ENCODE peak calls at places on chromosomes 11 and 22, in five cellular contexts. One of them, this sample, is unnamed.

GRCh38 chr22:25702571-25703167 is 39.3 kb upstream of the MYO18B start:
- DNase-seq in uterus: no peak
- DNase-seq in HL-60: no peak
- DNase-seq in AG04450: no peak
- DNase-seq in PC-9: no peak
- DNase-seq in this sample: peak

GRCh38 chr11:78230161-78230877 is 41.6 kb downstream of the USP35 start:
- DNase-seq in PC-9: no peak
- DNase-seq in AG04450: no peak
- DNase-seq in HL-60: no peak
- DNase-seq in uterus: no peak
- DNase-seq in this sample: no peak

GRCh38 chr11:75815345-75815983 is 454 bp downstream of the UVRAG start:
- DNase-seq in uterus: no peak
- DNase-seq in PC-9: no peak
- DNase-seq in HL-60: peak
- DNase-seq in AG04450: no peak
- DNase-seq in this sample: peak

GRCh38 chr11:112366777-112367176 is 106.1 kb upstream of the PLET1 start:
- DNase-seq in uterus: no peak
- DNase-seq in PC-9: no peak
- DNase-seq in AG04450: peak
- DNase-seq in HL-60: no peak
- DNase-seq in this sample: no peak

GRCh38 chr11:8362899-8363298 is 99.2 kb upstream of the LMO1 start:
- DNase-seq in AG04450: no peak
- DNase-seq in PC-9: no peak
- DNase-seq in uterus: no peak
- DNase-seq in HL-60: no peak
- DNase-seq in this sample: no peak

GRCh38 chr11:17551347-17552040 is 4.4 kb downstream of the OTOG start:
- DNase-seq in AG04450: no peak
- DNase-seq in HL-60: no peak
- DNase-seq in PC-9: no peak
- DNase-seq in uterus: no peak
- DNase-seq in this sample: no peak

GRCh38 chr22:36026741-36027140 is 1.9 kb downstream of the RBFOX2 start:
- DNase-seq in uterus: no peak
- DNase-seq in PC-9: peak
- DNase-seq in HL-60: no peak
- DNase-seq in AG04450: no peak
- DNase-seq in this sample: no peak

GRCh38 chr11:103877221-103877620 is 159.2 kb upstream of the DDI1 start:
- DNase-seq in uterus: no peak
- DNase-seq in HL-60: no peak
- DNase-seq in AG04450: no peak
- DNase-seq in PC-9: no peak
- DNase-seq in this sample: no peak

GRCh38 chr11:111001986-111002616 is 243.4 kb upstream of the POU2AF2 start:
- DNase-seq in uterus: no peak
- DNase-seq in HL-60: no peak
- DNase-seq in PC-9: no peak
- DNase-seq in AG04450: peak
- DNase-seq in this sample: peak

GRCh38 chr22:44186121-44186510 is 5.4 kb downstream of the PARVG start:
- DNase-seq in AG04450: no peak
- DNase-seq in PC-9: no peak
- DNase-seq in uterus: no peak
- DNase-seq in HL-60: no peak
- DNase-seq in this sample: no peak

GRCh38 chr11:113593698-113594308 is 112.3 kb downstream of the TMPRSS5 start:
- DNase-seq in AG04450: no peak
- DNase-seq in uterus: no peak
- DNase-seq in PC-9: no peak
- DNase-seq in HL-60: peak
- DNase-seq in this sample: no peak

GRCh38 chr11:57971272-57972012 is 52.2 kb upstream of the OR9Q1 start:
- DNase-seq in HL-60: no peak
- DNase-seq in PC-9: no peak
- DNase-seq in AG04450: no peak
- DNase-seq in uterus: no peak
- DNase-seq in this sample: no peak

GRCh38 chr22:47929073-47929472 is 1166.6 kb downstream of the TBC1D22A start:
- DNase-seq in uterus: no peak
- DNase-seq in AG04450: no peak
- DNase-seq in PC-9: no peak
- DNase-seq in HL-60: no peak
- DNase-seq in this sample: no peak

GRCh38 chr11:44755553-44756505 is 29.1 kb downstream of the TSPAN18 start:
- DNase-seq in uterus: peak
- DNase-seq in PC-9: no peak
- DNase-seq in HL-60: no peak
- DNase-seq in AG04450: no peak
- DNase-seq in this sample: no peak

GRCh38 chr22:23682082-23682481 is 8.7 kb upstream of the RGL4 start:
- DNase-seq in PC-9: no peak
- DNase-seq in HL-60: no peak
- DNase-seq in AG04450: no peak
- DNase-seq in uterus: no peak
- DNase-seq in this sample: no peak

DNA sequence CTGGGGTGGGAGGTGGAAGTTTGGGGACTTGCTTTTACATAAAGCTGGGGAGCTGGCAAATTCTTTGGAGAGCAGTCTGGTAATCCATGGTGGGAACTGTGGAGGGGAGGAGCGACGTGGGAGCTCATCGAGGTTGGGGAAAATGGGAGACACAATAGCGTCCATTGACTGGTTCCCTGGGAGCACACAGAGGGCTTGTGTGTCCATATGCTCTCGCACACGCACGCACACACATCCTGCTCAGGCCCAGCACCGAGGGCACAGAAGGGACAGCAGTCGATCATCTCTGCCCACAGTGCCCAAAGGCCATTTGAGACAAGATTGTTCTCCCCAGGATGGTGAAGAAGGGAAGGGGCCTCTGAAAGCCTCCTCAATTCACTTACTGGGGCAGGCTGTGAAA is 53.7 kb downstream of the FBXO7 start:
- DNase-seq in uterus: no peak
- DNase-seq in AG04450: no peak
- DNase-seq in HL-60: no peak
- DNase-seq in PC-9: no peak
- DNase-seq in this sample: no peak
- H3K27ac ChIP-seq in uterus: peak
- H3K27ac ChIP-seq in AG04450: no peak
- H3K27ac ChIP-seq in HL-60: no peak
- H3K27ac ChIP-seq in PC-9: no peak
- H3K27ac ChIP-seq in this sample: no peak

GRCh38 chr11:65421204-65422103 is 1.1 kb upstream of the NEAT1 start:
- DNase-seq in PC-9: peak
- DNase-seq in uterus: peak
- DNase-seq in AG04450: peak
- DNase-seq in HL-60: peak
- DNase-seq in this sample: peak

GRCh38 chr11:65422104-65422632 is 430 bp upstream of the NEAT1 start:
- DNase-seq in AG04450: peak
- DNase-seq in uterus: peak
- DNase-seq in PC-9: peak
- DNase-seq in HL-60: peak
- DNase-seq in this sample: peak

GRCh38 chr11:65423516-65424199 is 1.1 kb downstream of the NEAT1 start:
- DNase-seq in PC-9: peak
- DNase-seq in HL-60: peak
- DNase-seq in AG04450: no peak
- DNase-seq in uterus: no peak
- DNase-seq in this sample: no peak

GRCh38 chr11:65424200-65425104 is 1.9 kb downstream of the NEAT1 start:
- DNase-seq in PC-9: peak
- DNase-seq in HL-60: no peak
- DNase-seq in uterus: peak
- DNase-seq in AG04450: no peak
- DNase-seq in this sample: no peak

GRCh38 chr11:65422633-65423515 is at the start of gene NEAT1:
- DNase-seq in uterus: peak
- DNase-seq in AG04450: no peak
- DNase-seq in HL-60: peak
- DNase-seq in PC-9: peak
- DNase-seq in this sample: peak
- TF ChIP-seq CTCF in uterus: no peak
- TF ChIP-seq CTCF in AG04450: no peak
- TF ChIP-seq CTCF in HL-60: no peak
- TF ChIP-seq CTCF in PC-9: no peak
- TF ChIP-seq CTCF in this sample: no peak

DNA sequence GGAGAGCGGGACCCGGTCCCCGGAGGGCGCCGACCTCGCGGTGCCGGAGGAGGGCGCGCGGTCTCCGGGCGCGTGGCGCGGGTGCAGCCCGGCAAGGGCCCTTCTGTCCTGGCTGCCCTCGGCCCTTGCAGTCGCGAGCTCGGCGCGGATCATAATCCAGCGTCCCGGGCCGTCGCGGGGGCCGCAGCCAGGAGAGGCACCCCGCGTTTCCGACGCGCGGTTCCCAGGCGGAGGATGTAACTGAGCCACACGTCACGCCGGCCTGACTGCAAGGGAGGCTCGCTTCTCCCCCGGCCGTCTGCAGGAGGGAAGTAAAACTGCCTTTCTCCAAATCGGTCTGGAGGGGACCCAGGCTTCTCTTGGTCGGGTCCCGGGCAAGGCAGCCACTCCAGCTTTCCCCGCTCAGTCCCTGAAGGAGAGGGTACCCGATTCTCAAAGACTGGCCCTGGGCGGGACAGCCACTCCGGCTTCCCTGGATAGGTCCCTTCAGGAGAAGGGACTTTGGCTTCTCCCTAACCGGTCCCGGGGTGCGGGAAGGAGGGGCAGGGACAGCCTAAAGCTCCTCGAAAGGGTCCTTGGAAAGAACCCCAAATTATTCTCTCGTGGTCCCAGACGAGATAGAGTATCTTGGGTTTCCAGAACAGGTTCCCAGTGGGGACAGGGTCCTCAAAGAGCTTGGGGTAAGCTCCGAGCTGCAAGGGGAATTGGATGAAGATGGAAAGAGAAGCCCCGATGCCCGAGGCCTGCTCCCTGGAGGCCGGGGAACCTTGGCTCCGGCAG is 836 bp downstream of the SPON1 start:
- DNase-seq in AG04450: no peak
- DNase-seq in HL-60: no peak
- DNase-seq in uterus: peak
- DNase-seq in PC-9: no peak
- DNase-seq in this sample: no peak
- H3K27ac ChIP-seq in AG04450: no peak
- H3K27ac ChIP-seq in HL-60: no peak
- H3K27ac ChIP-seq in uterus: peak
- H3K27ac ChIP-seq in PC-9: no peak
- H3K27ac ChIP-seq in this sample: no peak

GRCh38 chr11:26187639-26188038 is 144.3 kb upstream of the ANO3 start:
- DNase-seq in AG04450: peak
- DNase-seq in uterus: no peak
- DNase-seq in PC-9: peak
- DNase-seq in HL-60: no peak
- DNase-seq in this sample: peak

GRCh38 chr11:26188559-26188958 is 143.4 kb upstream of the ANO3 start:
- DNase-seq in HL-60: no peak
- DNase-seq in AG04450: no peak
- DNase-seq in PC-9: no peak
- DNase-seq in uterus: no peak
- DNase-seq in this sample: no peak

GRCh38 chr11:26191193-26191592 is 140.7 kb upstream of the ANO3 start:
- DNase-seq in PC-9: no peak
- DNase-seq in HL-60: no peak
- DNase-seq in AG04450: no peak
- DNase-seq in uterus: no peak
- DNase-seq in this sample: no peak

DNA sequence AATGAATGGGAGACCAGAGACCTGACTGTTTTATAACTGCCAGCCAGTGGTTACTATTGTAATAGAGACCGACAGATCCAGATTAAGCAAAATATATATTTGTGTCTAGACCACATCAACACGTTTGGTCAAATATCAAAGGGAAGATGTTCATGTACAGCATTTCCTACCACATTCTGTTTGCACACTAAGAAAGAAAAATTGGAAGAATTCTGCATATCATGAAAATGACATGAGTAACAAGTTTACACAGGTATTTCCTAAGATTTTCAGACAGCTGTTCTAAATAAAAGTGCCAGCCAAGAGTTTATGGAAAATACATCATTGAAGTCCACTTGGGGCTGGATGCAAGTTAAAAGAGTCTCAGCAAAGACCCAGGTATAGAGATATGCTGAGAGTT is 145.5 kb upstream of the ANO3 start:
- DNase-seq in AG04450: no peak
- DNase-seq in uterus: no peak
- DNase-seq in PC-9: no peak
- DNase-seq in HL-60: no peak
- DNase-seq in this sample: no peak
- TF ChIP-seq CTCF in AG04450: no peak
- TF ChIP-seq CTCF in uterus: no peak
- TF ChIP-seq CTCF in PC-9: no peak
- TF ChIP-seq CTCF in HL-60: no peak
- TF ChIP-seq CTCF in this sample: no peak

DNA sequence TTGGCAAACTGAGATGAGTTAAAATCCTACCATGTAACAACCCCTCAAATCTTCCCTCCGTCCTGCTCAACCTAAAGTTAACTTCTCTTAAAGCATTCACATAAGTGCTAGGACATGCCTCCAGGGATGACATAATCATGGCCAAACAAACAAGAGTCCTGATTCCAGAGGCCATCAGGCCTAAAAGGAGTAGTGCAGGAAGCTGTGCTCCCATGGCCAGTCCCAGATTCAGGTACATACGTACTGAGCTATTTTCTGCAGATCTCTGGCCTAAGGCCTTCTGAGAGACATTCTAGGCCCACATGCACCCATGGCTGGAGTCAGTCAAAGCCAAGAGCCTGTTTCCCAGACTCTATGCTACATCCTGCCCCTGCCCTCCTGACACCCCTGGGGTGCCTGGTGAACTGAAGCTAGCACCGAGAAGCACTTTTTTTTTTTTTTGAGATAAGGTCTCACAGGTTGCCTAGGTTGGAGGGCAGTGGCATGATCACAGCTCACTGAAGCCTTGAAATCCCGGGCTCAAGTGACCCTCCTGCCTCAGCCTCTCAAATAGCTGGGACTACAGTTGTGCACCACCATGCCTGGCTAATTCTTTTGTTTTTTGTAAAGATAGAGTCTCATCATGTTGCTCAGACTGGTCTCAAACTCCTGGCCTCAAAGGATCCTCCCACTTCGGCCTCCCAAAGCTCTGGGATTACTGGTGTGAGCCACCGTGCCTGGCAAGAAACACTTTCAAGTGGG is 586 bp downstream of the CD3D start:
- DNase-seq in uterus: no peak
- DNase-seq in PC-9: no peak
- DNase-seq in AG04450: no peak
- DNase-seq in HL-60: no peak
- DNase-seq in this sample: no peak
- H3K27ac ChIP-seq in uterus: no peak
- H3K27ac ChIP-seq in PC-9: no peak
- H3K27ac ChIP-seq in AG04450: no peak
- H3K27ac ChIP-seq in HL-60: no peak
- H3K27ac ChIP-seq in this sample: no peak

GRCh38 chr11:96275807-96276594 is 67.0 kb downstream of the MAML2 start:
- DNase-seq in HL-60: no peak
- DNase-seq in PC-9: no peak
- DNase-seq in uterus: no peak
- DNase-seq in AG04450: no peak
- DNase-seq in this sample: no peak
- TF ChIP-seq CTCF in HL-60: no peak
- TF ChIP-seq CTCF in PC-9: no peak
- TF ChIP-seq CTCF in uterus: no peak
- TF ChIP-seq CTCF in AG04450: no peak
- TF ChIP-seq CTCF in this sample: no peak

This sample was measured in RWPE1.